ENCODE peak calls at places on chromosomes 11 and 22, in six cellular contexts. O, H, S, N, Z and M are unnamed samples.

GRCh38 chr22:37823134-37823985 is at the start of gene GALR3:
- DNase-seq in N (no peak), Z (no peak), S (no peak), O (no peak), H (no peak), M (no peak)

GRCh38 chr11:3808846-3809623 is 675 bp downstream of the PGAP2 start:
- DNase-seq in S (peak; percentile 36), O (peak; percentile 62), Z (peak; percentile 31), N (no peak), H (peak; percentile 63), M (no peak)

GRCh38 chr11:17063171-17064002 is 14.1 kb downstream of the RPS13 start:
- DNase-seq in Z (no peak), N (peak; percentile 10), O (peak; percentile 60), S (peak; percentile 31), H (peak; percentile 67), M (no peak)

GRCh38 chr11:115775846-115776245 is 271.6 kb upstream of the CADM1 start:
- DNase-seq in H (peak; percentile 59), N (no peak), O (no peak), Z (no peak), S (no peak), M (peak; percentile 93)

GRCh38 chr11:35142481-35143207 is 3.7 kb downstream of the CD44 start:
- DNase-seq in S (no peak), N (no peak), H (no peak), Z (no peak), O (peak; percentile 48), M (no peak)

GRCh38 chr11:8060146-8060719 is 20.8 kb upstream of the TUB start:
- DNase-seq in N (no peak), Z (no peak), O (no peak), S (no peak), H (no peak), M (no peak)

GRCh38 chr11:72037554-72038311 is 39.0 kb downstream of the IL18BP start:
- DNase-seq in H (peak; percentile 80), S (no peak), O (no peak), N (peak; percentile 96), Z (no peak), M (no peak)

GRCh38 chr11:88418508-88418907 is 81.0 kb upstream of the CTSC start:
- DNase-seq in N (peak; percentile 33), Z (no peak), S (no peak), H (no peak), O (no peak), M (no peak)

GRCh38 chr11:116278076-116278475 is 494.7 kb downstream of the BUD13 start:
- DNase-seq in N (no peak), Z (no peak), S (no peak), O (no peak), H (peak; percentile 90), M (no peak)

GRCh38 chr11:115623021-115623451 is 118.8 kb upstream of the CADM1 start:
- DNase-seq in N (no peak), O (peak; percentile 89), H (no peak), S (peak; percentile 96), Z (no peak), M (no peak)

GRCh38 chr11:68545347-68545746 is 84.8 kb downstream of the PPP6R3 start:
- DNase-seq in S (no peak), O (no peak), Z (no peak), H (no peak), N (no peak), M (no peak)